ENCODE peak calls at places on chromosomes 4 and X, in six cellular contexts. One of them, this sample, is unnamed.

GRCh38 chrX:118251251-118251650 is 94.7 kb upstream of the WDR44 start:
- DNase-seq in activated gamma-delta T cell treated with Interleukin-2 at 50 U/mL for 16 hours: no peak
- DNase-seq in HT-29: no peak
- DNase-seq in neural progenitor cell: no peak
- DNase-seq in endothelial cell of umbilical vein: no peak
- DNase-seq in stimulated activated CD4-positive, alpha-beta T cell treated with anti-CD3 and anti-CD28 coated beads, Interleukin-4, amount 100 ng/mL, for 4 hours: no peak
- DNase-seq in this sample: no peak

GRCh38 chrX:122641136-122641535 is 542.9 kb upstream of the GRIA3 start:
- DNase-seq in activated gamma-delta T cell treated with Interleukin-2 at 50 U/mL for 16 hours: no peak
- DNase-seq in HT-29: no peak
- DNase-seq in neural progenitor cell: no peak
- DNase-seq in endothelial cell of umbilical vein: no peak
- DNase-seq in stimulated activated CD4-positive, alpha-beta T cell treated with anti-CD3 and anti-CD28 coated beads, Interleukin-4, amount 100 ng/mL, for 4 hours: no peak
- DNase-seq in this sample: no peak

GRCh38 chr4:1577818-1578217 is 106.3 kb downstream of the FAM53A start:
- DNase-seq in activated gamma-delta T cell treated with Interleukin-2 at 50 U/mL for 16 hours: no peak
- DNase-seq in HT-29: no peak
- DNase-seq in neural progenitor cell: peak; percentile 41
- DNase-seq in endothelial cell of umbilical vein: no peak
- DNase-seq in stimulated activated CD4-positive, alpha-beta T cell treated with anti-CD3 and anti-CD28 coated beads, Interleukin-4, amount 100 ng/mL, for 4 hours: no peak
- DNase-seq in this sample: no peak

GRCh38 chr4:151644625-151645024 is 116.2 kb downstream of the GATB start:
- DNase-seq in activated gamma-delta T cell treated with Interleukin-2 at 50 U/mL for 16 hours: no peak
- DNase-seq in HT-29: peak; percentile 35
- DNase-seq in neural progenitor cell: peak; percentile 83
- DNase-seq in endothelial cell of umbilical vein: peak; percentile 7
- DNase-seq in stimulated activated CD4-positive, alpha-beta T cell treated with anti-CD3 and anti-CD28 coated beads, Interleukin-4, amount 100 ng/mL, for 4 hours: no peak
- DNase-seq in this sample: no peak

GRCh38 chr4:138851626-138852443 is 163.7 kb upstream of the NOCT start:
- DNase-seq in activated gamma-delta T cell treated with Interleukin-2 at 50 U/mL for 16 hours: no peak
- DNase-seq in HT-29: no peak
- DNase-seq in neural progenitor cell: peak; percentile 13
- DNase-seq in endothelial cell of umbilical vein: no peak
- DNase-seq in stimulated activated CD4-positive, alpha-beta T cell treated with anti-CD3 and anti-CD28 coated beads, Interleukin-4, amount 100 ng/mL, for 4 hours: no peak
- DNase-seq in this sample: no peak

GRCh38 chr4:146545102-146545501 is 23.4 kb upstream of the SLC10A7 start:
- DNase-seq in activated gamma-delta T cell treated with Interleukin-2 at 50 U/mL for 16 hours: no peak
- DNase-seq in HT-29: peak; percentile 49
- DNase-seq in neural progenitor cell: peak; percentile 42
- DNase-seq in endothelial cell of umbilical vein: peak; percentile 9
- DNase-seq in stimulated activated CD4-positive, alpha-beta T cell treated with anti-CD3 and anti-CD28 coated beads, Interleukin-4, amount 100 ng/mL, for 4 hours: no peak
- DNase-seq in this sample: no peak

GRCh38 chr4:186192068-186192751 is 843 bp downstream of the CYP4V2 start:
- DNase-seq in activated gamma-delta T cell treated with Interleukin-2 at 50 U/mL for 16 hours: peak; percentile 23
- DNase-seq in HT-29: peak; percentile 29
- DNase-seq in neural progenitor cell: peak; percentile 63
- DNase-seq in endothelial cell of umbilical vein: peak; percentile 21
- DNase-seq in stimulated activated CD4-positive, alpha-beta T cell treated with anti-CD3 and anti-CD28 coated beads, Interleukin-4, amount 100 ng/mL, for 4 hours: no peak
- DNase-seq in this sample: no peak

GRCh38 chr4:54872246-54872645 is 214.5 kb downstream of the KIT start:
- DNase-seq in activated gamma-delta T cell treated with Interleukin-2 at 50 U/mL for 16 hours: no peak
- DNase-seq in HT-29: no peak
- DNase-seq in neural progenitor cell: no peak
- DNase-seq in endothelial cell of umbilical vein: no peak
- DNase-seq in stimulated activated CD4-positive, alpha-beta T cell treated with anti-CD3 and anti-CD28 coated beads, Interleukin-4, amount 100 ng/mL, for 4 hours: no peak
- DNase-seq in this sample: no peak

GRCh38 chr4:76364763-76365162 is 56.2 kb downstream of the CCDC158 start:
- DNase-seq in activated gamma-delta T cell treated with Interleukin-2 at 50 U/mL for 16 hours: no peak
- DNase-seq in HT-29: no peak
- DNase-seq in neural progenitor cell: no peak
- DNase-seq in endothelial cell of umbilical vein: no peak
- DNase-seq in stimulated activated CD4-positive, alpha-beta T cell treated with anti-CD3 and anti-CD28 coated beads, Interleukin-4, amount 100 ng/mL, for 4 hours: no peak
- DNase-seq in this sample: no peak

GRCh38 chr4:157204634-157205244 is 15.8 kb upstream of the GRIA2 start:
- DNase-seq in activated gamma-delta T cell treated with Interleukin-2 at 50 U/mL for 16 hours: no peak
- DNase-seq in HT-29: no peak
- DNase-seq in neural progenitor cell: peak; percentile 51
- DNase-seq in endothelial cell of umbilical vein: no peak
- DNase-seq in stimulated activated CD4-positive, alpha-beta T cell treated with anti-CD3 and anti-CD28 coated beads, Interleukin-4, amount 100 ng/mL, for 4 hours: peak; percentile 23
- DNase-seq in this sample: no peak

GRCh38 chrX:103774070-103774642 is 2.5 kb upstream of the PLP1 start:
- DNase-seq in activated gamma-delta T cell treated with Interleukin-2 at 50 U/mL for 16 hours: no peak
- DNase-seq in HT-29: peak; percentile 59
- DNase-seq in neural progenitor cell: peak; percentile 62
- DNase-seq in endothelial cell of umbilical vein: peak; percentile 40
- DNase-seq in stimulated activated CD4-positive, alpha-beta T cell treated with anti-CD3 and anti-CD28 coated beads, Interleukin-4, amount 100 ng/mL, for 4 hours: no peak
- DNase-seq in this sample: no peak

GRCh38 chrX:150569155-150569477 is 695 bp downstream of the MTM1 start:
- DNase-seq in activated gamma-delta T cell treated with Interleukin-2 at 50 U/mL for 16 hours: peak; percentile 23
- DNase-seq in HT-29: no peak
- DNase-seq in neural progenitor cell: no peak
- DNase-seq in endothelial cell of umbilical vein: no peak
- DNase-seq in stimulated activated CD4-positive, alpha-beta T cell treated with anti-CD3 and anti-CD28 coated beads, Interleukin-4, amount 100 ng/mL, for 4 hours: no peak
- DNase-seq in this sample: no peak

GRCh38 chr4:56146956-56147355 is 198.2 kb downstream of the CEP135 start:
- DNase-seq in activated gamma-delta T cell treated with Interleukin-2 at 50 U/mL for 16 hours: no peak
- DNase-seq in HT-29: no peak
- DNase-seq in neural progenitor cell: no peak
- DNase-seq in endothelial cell of umbilical vein: no peak
- DNase-seq in stimulated activated CD4-positive, alpha-beta T cell treated with anti-CD3 and anti-CD28 coated beads, Interleukin-4, amount 100 ng/mL, for 4 hours: no peak
- DNase-seq in this sample: no peak

GRCh38 chr4:2832981-2833670 is 10.5 kb upstream of the ADD1 start:
- DNase-seq in activated gamma-delta T cell treated with Interleukin-2 at 50 U/mL for 16 hours: peak; percentile 1
- DNase-seq in HT-29: no peak
- DNase-seq in neural progenitor cell: no peak
- DNase-seq in endothelial cell of umbilical vein: no peak
- DNase-seq in stimulated activated CD4-positive, alpha-beta T cell treated with anti-CD3 and anti-CD28 coated beads, Interleukin-4, amount 100 ng/mL, for 4 hours: no peak
- DNase-seq in this sample: no peak

GRCh38 chrX:140088438-140088837 is 123.1 kb upstream of the CXorf66 start:
- DNase-seq in activated gamma-delta T cell treated with Interleukin-2 at 50 U/mL for 16 hours: no peak
- DNase-seq in HT-29: no peak
- DNase-seq in neural progenitor cell: no peak
- DNase-seq in endothelial cell of umbilical vein: no peak
- DNase-seq in stimulated activated CD4-positive, alpha-beta T cell treated with anti-CD3 and anti-CD28 coated beads, Interleukin-4, amount 100 ng/mL, for 4 hours: no peak
- DNase-seq in this sample: no peak

GRCh38 chrX:14554132-14554715 is 24.9 kb downstream of the GLRA2 start:
- DNase-seq in activated gamma-delta T cell treated with Interleukin-2 at 50 U/mL for 16 hours: no peak
- DNase-seq in HT-29: no peak
- DNase-seq in neural progenitor cell: no peak
- DNase-seq in endothelial cell of umbilical vein: no peak
- DNase-seq in stimulated activated CD4-positive, alpha-beta T cell treated with anti-CD3 and anti-CD28 coated beads, Interleukin-4, amount 100 ng/mL, for 4 hours: no peak
- DNase-seq in this sample: no peak

This sample was measured in activated CD4-positive, CD25-positive, alpha-beta regulatory T cell treated with anti-CD3 and anti-CD28 coated beads, Interleukin-2, amount 50 U/mL, for 72 hours.